ENCODE peak calls at places on chromosomes 11 and 22, in nine cellular contexts. P is heart right ventricle, V is colonic mucosa, X is endodermal cell, M is psoas muscle, Z is mucosa of descending colon, D is esophagus muscularis mucosa, K is BE2C, S is transverse colon. N is an unnamed sample.

GRCh38 chr11:128098840-128099239 is 488.5 kb downstream of the ETS1 start:
- DNase-seq in P (no peak), V (no peak), X (peak; percentile 62), M (no peak), Z (no peak), D (no peak), K (no peak), S (no peak), N (no peak)

GRCh38 chr11:1202154-1202775 is 20.6 kb upstream of the MUC5B start:
- DNase-seq in P (no peak), V (no peak), X (peak; percentile 49), M (peak; percentile 52), Z (peak; percentile 31), D (no peak), K (peak; percentile 9), S (peak; percentile 7), N (no peak)

GRCh38 chr11:128604723-128605122 is 17.4 kb upstream of the ETS1 start:
- DNase-seq in P (no peak), V (no peak), X (no peak), M (no peak), Z (no peak), D (no peak), K (no peak), S (no peak), N (no peak)

GRCh38 chr11:115191761-115192160 is 312.5 kb downstream of the CADM1 start:
- DNase-seq in P (no peak), V (no peak), X (no peak), M (no peak), Z (no peak), D (no peak), K (no peak), S (no peak), N (no peak)

GRCh38 chr11:128752379-128752778 is 58.5 kb downstream of the FLI1 start:
- DNase-seq in P (no peak), V (no peak), X (no peak), M (no peak), Z (no peak), D (no peak), K (no peak), S (no peak), N (no peak)

GRCh38 chr11:59615132-59615636 is 390 bp downstream of the OSBP start:
- DNase-seq in P (peak; percentile 31), V (peak; percentile 73), X (peak; percentile 80), M (peak; percentile 76), Z (peak; percentile 77), D (no peak), K (peak; percentile 11), S (peak; percentile 77), N (peak; percentile 71)

GRCh38 chr11:128171496-128171895 is 415.9 kb downstream of the ETS1 start:
- DNase-seq in P (no peak), V (no peak), X (no peak), M (no peak), Z (no peak), D (no peak), K (no peak), S (no peak), N (no peak)

GRCh38 chr11:36358436-36358835 is 62.3 kb downstream of the PRR5L start:
- DNase-seq in P (no peak), V (no peak), X (no peak), M (no peak), Z (no peak), D (no peak), K (no peak), S (no peak), N (no peak)

GRCh38 chr11:32173435-32173834 is 82.6 kb downstream of the RCN1 start:
- DNase-seq in P (peak; percentile 67), V (peak; percentile 49), X (peak; percentile 90), M (peak; percentile 67), Z (peak; percentile 66), D (no peak), K (peak; percentile 45), S (peak; percentile 61), N (peak; percentile 71)

GRCh38 chr11:120932305-120932905 is 91.5 kb upstream of the TBCEL start:
- DNase-seq in P (no peak), V (no peak), X (no peak), M (no peak), Z (no peak), D (no peak), K (peak; percentile 65), S (no peak), N (no peak)

GRCh38 chr11:99693941-99694492 is 673.3 kb downstream of the CNTN5 start:
- DNase-seq in P (no peak), V (no peak), X (no peak), M (no peak), Z (no peak), D (no peak), K (no peak), S (no peak), N (no peak)

GRCh38 chr11:13261600-13262061 is 16.0 kb upstream of the BMAL1 start:
- DNase-seq in P (peak; percentile 8), V (no peak), X (peak; percentile 47), M (peak; percentile 53), Z (no peak), D (peak; percentile 80), K (no peak), S (no peak), N (no peak)

GRCh38 chr22:35752172-35752832 is 34.6 kb downstream of the APOL5 start:
- DNase-seq in P (no peak), V (no peak), X (no peak), M (no peak), Z (no peak), D (no peak), K (no peak), S (no peak), N (no peak)

GRCh38 chr22:40065981-40066380 is 71.2 kb downstream of the FAM83F start:
- DNase-seq in P (no peak), V (no peak), X (no peak), M (no peak), Z (no peak), D (no peak), K (no peak), S (no peak), N (no peak)

GRCh38 chr22:18013436-18013835 is 10.9 kb downstream of the MICAL3 start:
- DNase-seq in P (no peak), V (no peak), X (no peak), M (no peak), Z (no peak), D (no peak), K (no peak), S (no peak), N (no peak)

GRCh38 chr22:47453049-47453448 is 690.6 kb downstream of the TBC1D22A start:
- DNase-seq in P (no peak), V (no peak), X (no peak), M (no peak), Z (no peak), D (peak; percentile 66), K (no peak), S (no peak), N (no peak)

GRCh38 chr11:65639623-65640482 is 2.0 kb downstream of the SIPA1 start:
- DNase-seq in P (peak; percentile 58), V (no peak), X (no peak), M (no peak), Z (peak; percentile 56), D (no peak), K (no peak), S (peak; percentile 67), N (no peak)

GRCh38 chr11:15349413-15349812 is 234.7 kb downstream of the INSC start:
- DNase-seq in P (no peak), V (no peak), X (no peak), M (no peak), Z (no peak), D (no peak), K (no peak), S (no peak), N (no peak)

GRCh38 chr11:31996159-31996881 is 94.6 kb upstream of the RCN1 start:
- DNase-seq in P (no peak), V (no peak), X (no peak), M (no peak), Z (no peak), D (no peak), K (no peak), S (no peak), N (no peak)

GRCh38 chr11:122813176-122813917 is 25.0 kb upstream of the CRTAM start:
- DNase-seq in P (no peak), V (no peak), X (no peak), M (no peak), Z (no peak), D (no peak), K (no peak), S (no peak), N (no peak)

GRCh38 chr11:2563216-2564007 is 118.6 kb downstream of the KCNQ1 start:
- DNase-seq in P (no peak), V (no peak), X (peak; percentile 29), M (peak; percentile 32), Z (peak; percentile 10), D (no peak), K (peak; percentile 0), S (no peak), N (no peak)

DNA sequence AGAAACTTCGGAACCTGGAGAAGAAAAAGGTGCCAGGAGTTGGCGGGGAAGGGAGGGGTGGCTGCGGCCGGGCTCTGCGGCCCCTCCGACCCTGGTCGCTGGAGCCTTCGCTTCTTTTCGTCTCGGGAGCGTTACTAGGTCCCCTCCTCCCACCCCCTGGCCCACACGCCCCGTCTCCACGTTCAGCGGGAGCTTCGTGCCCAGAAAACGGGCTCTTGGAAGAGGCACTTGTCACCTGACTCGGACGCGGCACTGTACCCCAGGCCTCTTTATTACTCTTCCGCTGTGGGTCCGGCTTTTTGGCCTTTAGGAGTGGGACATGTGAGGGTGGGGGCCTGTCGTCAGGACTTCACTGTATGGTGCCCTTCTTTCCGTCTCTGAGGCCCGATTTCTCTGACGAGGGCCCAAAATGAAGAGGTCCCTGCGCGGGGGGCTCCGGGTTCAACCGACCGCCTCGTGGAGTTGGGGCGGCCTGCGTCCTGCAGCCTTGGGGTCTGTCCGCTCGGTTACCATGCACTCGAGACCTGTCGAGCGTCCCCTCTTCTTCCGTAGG is 1.2 kb downstream of the CAPRIN1 start:
- DNase-seq in P (no peak), V (peak; percentile 42), X (peak; percentile 67), M (peak; percentile 64), Z (peak; percentile 64), D (no peak), K (peak; percentile 6), S (peak; percentile 30), N (peak; percentile 70)
- H3K36me3 ChIP-seq in P (peaks cover 17% of the 10 kb centered on the region), V (no peaks in the 10 kb centered on the region), X (peaks cover 42% of the 10 kb centered on the region), M (peaks cover 15% of the 10 kb centered on the region), Z (no peaks in the 10 kb centered on the region), D (no peaks in the 10 kb centered on the region), K (peaks cover 15% of the 10 kb centered on the region), S (peaks cover 5% of the 10 kb centered on the region), N (no peaks in the 10 kb centered on the region)

GRCh38 chr22:43173976-43174720 is 12.8 kb downstream of the TTLL12 start:
- DNase-seq in P (no peak), V (no peak), X (no peak), M (no peak), Z (no peak), D (no peak), K (no peak), S (no peak), N (no peak)
- H3K36me3 ChIP-seq in P (peaks cover 73% of the 10 kb centered on the region), V (no peaks in the 10 kb centered on the region), X (peaks cover 42% of the 10 kb centered on the region), M (peaks cover 93% of the 10 kb centered on the region), Z (no peaks in the 10 kb centered on the region), D (peaks cover 41% of the 10 kb centered on the region), K (peaks cover 87% of the 10 kb centered on the region), S (peaks cover 17% of the 10 kb centered on the region), N (peaks cover 98% of the 10 kb centered on the region)

GRCh38 chr22:19376247-19376646 is 55.3 kb downstream of the HIRA start:
- DNase-seq in P (no peak), V (no peak), X (no peak), M (no peak), Z (no peak), D (no peak), K (no peak), S (no peak), N (no peak)
- H3K36me3 ChIP-seq in P (peaks cover 99% of the 10 kb centered on the region), V (peaks cover 6% of the 10 kb centered on the region), X (peaks cover 71% of the 10 kb centered on the region), M (peaks cover 86% of the 10 kb centered on the region), Z (peaks cover 3% of the 10 kb centered on the region), D (peaks cover 46% of the 10 kb centered on the region), K (peaks cover 62% of the 10 kb centered on the region), S (peaks cover 35% of the 10 kb centered on the region), N (peaks cover 64% of the 10 kb centered on the region)

GRCh38 chr22:46326066-46326680 is 9.3 kb upstream of the TRMU start:
- DNase-seq in P (no peak), V (no peak), X (no peak), M (no peak), Z (no peak), D (no peak), K (no peak), S (no peak), N (no peak)
- H3K36me3 ChIP-seq in P (no peaks in the 10 kb centered on the region), V (no peaks in the 10 kb centered on the region), X (peaks cover 62% of the 10 kb centered on the region), M (no peaks in the 10 kb centered on the region), Z (no peaks in the 10 kb centered on the region), D (no peaks in the 10 kb centered on the region), K (peaks cover 77% of the 10 kb centered on the region), S (no peaks in the 10 kb centered on the region), N (no peaks in the 10 kb centered on the region)

N was measured in tibial artery.